ENCODE peak calls at places on chromosome 1, in four cellular contexts. T is HTR-8/SVneo; V is activated CD4-positive, alpha-beta T cell treated with anti-CD3 and anti-CD28 coated beads, Interleukin-2, amount 50 U/mL, for 1 hour; O is amniotic stem cell. F is an unnamed sample.

GRCh38 chr1:244050835-244051444 is at the start of gene ZBTB18:
- DNase-seq in T (peak), V (no peak), O (no peak), F (peak)

GRCh38 chr1:56897150-56898004 is 42.8 kb downstream of the C8A start:
- DNase-seq in T (no peak), V (no peak), O (no peak), F (no peak)

GRCh38 chr1:91651671-91652071 is 151.0 kb downstream of the CDC7 start:
- DNase-seq in T (no peak), V (no peak), O (no peak), F (no peak)

GRCh38 chr1:208107817-208108608 is 136.2 kb downstream of the PLXNA2 start:
- DNase-seq in T (peak), V (no peak), O (no peak), F (peak)

GRCh38 chr1:2840036-2840809 is 38.7 kb upstream of the TTC34 start:
- DNase-seq in T (no peak), V (peak), O (no peak), F (no peak)

GRCh38 chr1:183230403-183230802 is 44.3 kb downstream of the LAMC2 start:
- DNase-seq in T (peak), V (no peak), O (no peak), F (no peak)

GRCh38 chr1:176717052-176717754 is 254.2 kb downstream of the PAPPA2 start:
- DNase-seq in T (no peak), V (no peak), O (no peak), F (no peak)

GRCh38 chr1:231026576-231026975 is 13.5 kb downstream of the FAM89A start:
- DNase-seq in T (no peak), V (no peak), O (no peak), F (no peak)

GRCh38 chr1:94550396-94550795 is 8.8 kb upstream of the F3 start:
- DNase-seq in T (no peak), V (no peak), O (no peak), F (no peak)